ENCODE peak calls at places on chromosomes 16 and 17, in five cellular contexts. U, H, X, D and S are unnamed samples.

GRCh38 chr16:57612494-57612893 is 15.9 kb upstream of the ADGRG1 start:
- DNase-seq in H (no peak), U (no peak), X (peak), D (peak), S (no peak)

GRCh38 chr17:69810326-69811035 is 264.5 kb upstream of the KCNJ16 start:
- DNase-seq in D (no peak), X (no peak), U (no peak), H (peak), S (no peak)

GRCh38 chr17:30299000-30299399 is 7.3 kb upstream of the BLMH start:
- DNase-seq in D (no peak), U (no peak), H (peak), X (no peak), S (no peak)

GRCh38 chr17:67779098-67779672 is 46.1 kb upstream of the BPTF start:
- DNase-seq in H (peak), D (peak), U (peak), X (no peak), S (peak)

GRCh38 chr16:69073181-69073669 is 32.2 kb upstream of the HAS3 start:
- DNase-seq in X (peak), U (no peak), D (no peak), H (peak), S (no peak)

GRCh38 chr17:10384175-10384574 is 11.4 kb upstream of the MYH13 start:
- DNase-seq in H (peak), U (no peak), D (no peak), X (no peak), S (no peak)

GRCh38 chr16:89374393-89374948 is 115.9 kb downstream of the ANKRD11 start:
- DNase-seq in X (no peak), U (no peak), D (no peak), H (peak), S (no peak)

GRCh38 chr16:22855231-22855630 is 41.3 kb downstream of the HS3ST2 start:
- DNase-seq in U (no peak), H (no peak), D (no peak), X (peak), S (no peak)

GRCh38 chr16:12063435-12063834 is 86.9 kb downstream of the SNX29 start:
- DNase-seq in U (no peak), H (no peak), X (no peak), D (no peak), S (no peak)

GRCh38 chr17:700504-701094 is 14.0 kb downstream of the VPS53 start:
- DNase-seq in D (no peak), U (no peak), X (no peak), H (peak), S (no peak)

GRCh38 chr16:22229881-22230280 is 23.8 kb downstream of the EEF2K start:
- DNase-seq in D (no peak), X (no peak), U (no peak), H (no peak), S (no peak)

GRCh38 chr17:40121191-40121885 is 433 bp upstream of the MSL1 start:
- DNase-seq in D (peak), H (peak), U (peak), X (no peak), S (peak)

GRCh38 chr16:14325921-14326401 is 254.8 kb downstream of the MRTFB start:
- DNase-seq in H (no peak), D (no peak), X (no peak), U (no peak), S (no peak)

GRCh38 chr17:164536-165235 is 16.8 kb downstream of the DOC2B start:
- DNase-seq in U (no peak), X (no peak), H (peak), D (no peak), S (peak)

GRCh38 chr17:59845595-59846390 is 47.0 kb downstream of the TUBD1 start:
- DNase-seq in H (peak), X (peak), D (peak), U (peak), S (peak)

GRCh38 chr17:74216505-74216904 is 3.1 kb downstream of the TTYH2 start:
- DNase-seq in U (no peak), X (no peak), H (no peak), D (no peak), S (peak)

GRCh38 chr17:16911141-16911937 is 60.6 kb downstream of the TNFRSF13B start:
- DNase-seq in U (no peak), X (peak), D (no peak), H (peak), S (peak)

GRCh38 chr17:81832608-81833159 is 407 bp downstream of the MCRIP1 start:
- DNase-seq in U (no peak), X (no peak), H (peak), D (no peak), S (peak)

GRCh38 chr17:31308372-31308905 is 5.4 kb downstream of the EVI2B start:
- DNase-seq in D (no peak), U (no peak), X (no peak), H (no peak), S (no peak)

DNA sequence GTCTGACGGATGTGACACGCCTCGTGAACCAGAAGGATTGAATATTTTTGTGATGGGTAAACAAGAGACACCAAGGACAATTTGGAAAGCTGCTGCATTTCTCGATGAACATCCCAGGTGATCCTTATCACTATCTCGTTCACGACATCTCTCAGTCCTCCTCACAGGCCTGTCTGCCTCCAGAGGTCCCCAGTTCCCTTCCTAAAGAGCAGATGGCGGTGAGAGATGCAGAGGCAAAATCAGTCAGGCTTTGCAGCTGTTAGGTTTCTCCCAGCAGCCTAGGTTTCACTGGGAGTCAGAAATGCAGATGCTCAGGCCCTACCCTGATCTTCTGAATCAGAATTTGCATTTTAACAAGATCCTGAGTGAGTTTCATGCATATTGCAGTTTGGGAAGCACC is 23.6 kb downstream of the SCPEP1 start:
- DNase-seq in H (no peak), X (no peak), D (no peak), U (no peak), S (no peak)
- TF ChIP-seq CTCF in H (no peak), X (peak), D (no peak), U (no peak), S (no peak)

GRCh38 chr16:85615014-85615851 is 2.1 kb downstream of the GSE1 start:
- DNase-seq in X (peak), H (no peak), U (peak), D (no peak), S (peak)
- H3K4me3 ChIP-seq in X (no peak), H (no peak), U (no peak), D (no peak), S (no peak)

GRCh38 chr17:49433000-49433694 is 18.5 kb upstream of the PHB1 start:
- DNase-seq in H (no peak), D (no peak), X (no peak), U (no peak), S (no peak)

GRCh38 chr17:49435630-49436029 is 20.9 kb upstream of the PHB1 start:
- DNase-seq in D (no peak), U (no peak), X (no peak), H (no peak), S (peak)

GRCh38 chr17:49437696-49438438 is 23.2 kb upstream of the PHB1 start:
- DNase-seq in D (no peak), U (no peak), X (no peak), H (no peak), S (no peak)

GRCh38 chr17:49436174-49436573 is 21.5 kb upstream of the PHB1 start:
- DNase-seq in X (no peak), H (no peak), D (no peak), U (no peak), S (no peak)

DNA sequence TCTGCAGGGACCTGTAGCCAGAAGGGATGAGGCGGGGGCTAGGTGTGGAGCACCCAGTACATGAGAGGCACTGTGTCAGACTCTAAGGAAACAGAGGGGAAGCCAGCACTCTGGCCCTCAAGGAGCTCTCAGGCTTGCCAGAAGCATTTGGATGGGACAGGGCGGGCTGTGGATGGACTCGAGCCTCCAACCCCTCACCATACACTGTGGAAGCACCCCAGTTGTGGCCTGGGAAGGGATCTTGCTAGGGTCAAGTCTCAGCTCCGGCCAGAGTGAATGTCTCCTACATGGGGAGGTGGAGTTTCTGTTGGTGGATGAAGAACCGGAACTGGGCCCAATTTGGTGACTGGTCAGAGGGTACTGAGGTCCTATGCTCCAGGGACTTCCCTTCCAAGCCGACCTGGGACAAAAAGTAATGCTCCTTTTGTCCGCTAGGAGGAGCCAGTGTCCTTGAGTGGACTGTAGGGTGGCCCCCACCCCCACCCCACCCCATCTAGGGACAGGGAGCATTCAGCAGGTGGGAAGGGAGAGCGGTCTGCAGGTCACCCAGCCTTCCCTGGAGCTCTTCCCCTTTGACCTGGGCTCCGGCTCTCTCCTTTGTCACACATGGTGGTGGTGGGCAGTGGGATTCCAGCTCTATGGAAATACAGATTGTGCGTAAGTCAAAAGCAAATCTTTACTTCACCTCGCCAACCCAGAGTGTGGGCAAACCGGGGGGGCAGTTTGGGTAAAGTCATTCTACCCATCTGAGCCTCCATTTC is 20.3 kb upstream of the PHB1 start:
- DNase-seq in U (no peak), H (peak), D (no peak), X (no peak), S (peak)
- TF ChIP-seq CTCF in U (peak), H (peak), D (peak), X (peak), S (peak)

GRCh38 chr17:19363114-19363438 is 553 bp upstream of the B9D1 start:
- DNase-seq in X (no peak), D (no peak), H (no peak), U (no peak), S (no peak)
- H3K4me3 ChIP-seq in X (no peak), D (peak), H (peak), U (no peak), S (no peak)

DNA sequence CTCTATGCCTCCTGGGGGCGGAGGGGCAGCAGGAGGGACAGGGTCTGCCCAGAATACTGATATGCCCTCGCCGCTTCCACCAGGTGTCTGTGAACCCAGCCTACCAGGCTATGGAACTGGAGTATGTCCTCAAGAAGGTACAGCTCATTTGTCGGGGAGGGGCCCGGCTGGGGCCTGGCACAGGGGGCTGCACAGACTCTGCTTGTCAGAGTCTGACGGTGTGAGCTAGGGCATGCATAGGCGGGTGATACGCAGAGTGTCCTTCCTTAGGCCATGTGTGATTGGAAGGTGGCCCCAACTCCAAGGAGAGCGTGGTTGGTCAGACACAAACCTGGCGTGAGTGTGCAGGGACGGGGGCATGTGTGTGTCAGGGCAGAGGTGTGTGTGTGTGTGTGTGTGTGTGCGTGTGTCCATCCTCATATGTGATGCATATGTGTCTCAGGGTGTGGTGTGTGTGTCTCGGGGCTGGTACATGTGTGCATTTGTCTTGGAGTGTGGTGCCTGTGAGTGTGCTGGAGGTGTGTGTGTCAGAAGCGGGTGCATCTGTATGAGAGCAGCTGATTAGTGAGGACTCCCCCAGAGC is 7.0 kb downstream of the CHAD start:
- DNase-seq in D (no peak), U (peak), H (no peak), X (no peak), S (no peak)
- TF ChIP-seq CTCF in D (no peak), U (no peak), H (no peak), X (no peak), S (no peak)

GRCh38 chr17:71494456-71494855 is 626.4 kb upstream of the SOX9 start:
- DNase-seq in D (no peak), U (no peak), H (peak), X (no peak), S (no peak)
- H3K4me3 ChIP-seq in D (no peak), U (no peak), H (no peak), X (no peak), S (no peak)

DNA sequence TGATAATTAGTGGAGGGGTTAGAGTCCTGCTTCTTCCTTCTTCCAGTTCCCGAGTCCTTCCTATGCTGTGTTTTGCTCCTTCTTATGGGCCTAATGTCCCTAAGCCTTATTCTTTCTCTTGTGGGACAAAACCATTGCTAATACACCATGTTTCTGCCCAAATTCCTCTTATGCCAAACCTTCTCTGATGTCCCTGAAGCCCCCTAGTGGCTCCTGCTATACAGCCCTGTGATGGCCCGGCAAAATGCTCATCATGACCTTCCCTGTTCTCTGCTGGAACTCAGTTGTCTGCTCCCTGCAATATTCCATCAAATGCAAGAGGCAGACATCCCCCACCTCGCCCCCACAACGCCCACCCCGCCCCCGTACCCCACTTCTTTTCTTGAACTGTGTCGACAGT is 171.6 kb downstream of the CDH11 start:
- DNase-seq in D (no peak), H (no peak), U (no peak), X (no peak), S (no peak)
- TF ChIP-seq CTCF in D (no peak), H (peak), U (no peak), X (no peak), S (no peak)

GRCh38 chr17:21214015-21214776 is at the start of gene TMEM11:
- DNase-seq in X (peak), U (peak), H (peak), D (peak), S (peak)

GRCh38 chr17:21213005-21213404 is 956 bp downstream of the TMEM11 start:
- DNase-seq in U (no peak), D (no peak), H (no peak), X (no peak), S (no peak)

GRCh38 chr17:21215935-21216334 is 2.0 kb upstream of the TMEM11 start:
- DNase-seq in H (peak), U (no peak), D (no peak), X (no peak), S (no peak)

GRCh38 chr17:21213491-21214014 is 408 bp downstream of the TMEM11 start:
- DNase-seq in D (peak), H (no peak), X (peak), U (no peak), S (peak)

GRCh38 chr17:21214777-21215541 is 998 bp upstream of the TMEM11 start:
- DNase-seq in H (no peak), U (peak), X (no peak), D (peak), S (no peak)
- H3K4me3 ChIP-seq in H (peak), U (peak), X (peak), D (peak), S (peak)